ENCODE peak calls at places on chromosomes 13 and 19, in seven cellular contexts. D is astrocyte, W is Peyer's patch, S is A673, Q is HCT116, X is thoracic aorta, V is breast epithelium. L is an unnamed sample. For H3K4me1, the result is how much of the 10 kb centered on the place peaks cover.

GRCh38 chr19:33024398-33024797 is 40.3 kb downstream of the RHPN2 start:
- DNase-seq in D (no peak), W (no peak), S (no peak), Q (peak), X (no peak), V (no peak), L (no peak)

GRCh38 chr19:3366104-3366760 is at the start of gene NFIC:
- DNase-seq in D (peak), W (peak), S (peak), Q (peak), X (no peak), V (peak), L (peak)

GRCh38 chr13:99273128-99273527 is 14.9 kb upstream of the GPR18 start:
- DNase-seq in D (no peak), W (no peak), S (no peak), Q (no peak), X (no peak), V (no peak), L (no peak)

GRCh38 chr13:68628994-68629393 is 1398.9 kb upstream of the PCDH9 start:
- DNase-seq in D (no peak), W (no peak), S (no peak), Q (no peak), X (no peak), V (no peak), L (no peak)

GRCh38 chr19:41626877-41627276 is at the start of gene CEACAM4:
- DNase-seq in D (no peak), W (no peak), S (no peak), Q (no peak), X (no peak), V (no peak), L (no peak)

GRCh38 chr13:100068532-100068931 is 20.4 kb upstream of the PCCA start:
- DNase-seq in D (no peak), W (no peak), S (no peak), Q (no peak), X (no peak), V (no peak), L (no peak)

GRCh38 chr19:44903602-44904425 is 1.8 kb upstream of the APOE start:
- DNase-seq in D (no peak), W (peak), S (peak), Q (no peak), X (no peak), V (peak), L (peak)

GRCh38 chr19:9971341-9971897 is 35.1 kb upstream of the OLFM2 start:
- DNase-seq in D (no peak), W (no peak), S (no peak), Q (no peak), X (no peak), V (no peak), L (peak)

GRCh38 chr13:44365008-44365407 is 8.6 kb upstream of the SERP2 start:
- DNase-seq in D (peak), W (no peak), S (no peak), Q (peak), X (no peak), V (no peak), L (no peak)

GRCh38 chr19:2532252-2533071 is 56.5 kb downstream of the GADD45B start:
- DNase-seq in D (peak), W (no peak), S (no peak), Q (peak), X (no peak), V (no peak), L (peak)

GRCh38 chr13:28181413-28181812 is 43.1 kb downstream of the PAN3 start:
- DNase-seq in D (peak), W (no peak), S (no peak), Q (peak), X (no peak), V (no peak), L (no peak)

GRCh38 chr19:38004505-38005223 is 97.7 kb downstream of the SIPA1L3 start:
- DNase-seq in D (peak), W (no peak), S (peak), Q (peak), X (peak), V (peak), L (peak)

GRCh38 chr19:2014081-2014693 is 1.3 kb downstream of the BTBD2 start:
- DNase-seq in D (no peak), W (no peak), S (no peak), Q (no peak), X (no peak), V (no peak), L (peak)

GRCh38 chr19:51150627-51151026 is 8.5 kb downstream of the SIGLEC7 start:
- DNase-seq in D (no peak), W (no peak), S (no peak), Q (no peak), X (no peak), V (no peak), L (no peak)

GRCh38 chr13:112010714-112011113 is 56.2 kb upstream of the SOX1 start:
- DNase-seq in D (no peak), W (no peak), S (no peak), Q (no peak), X (no peak), V (no peak), L (no peak)

GRCh38 chr19:20385056-20385455 is 180.5 kb downstream of the ZNF737 start:
- DNase-seq in D (no peak), W (no peak), S (no peak), Q (no peak), X (no peak), V (no peak), L (no peak)

GRCh38 chr13:114145722-114146121 is 13.3 kb upstream of the RASA3 start:
- DNase-seq in D (no peak), W (peak), S (no peak), Q (no peak), X (no peak), V (no peak), L (peak)

GRCh38 chr13:114144606-114145244 is 12.3 kb upstream of the RASA3 start:
- DNase-seq in D (no peak), W (no peak), S (no peak), Q (no peak), X (no peak), V (peak), L (peak)

GRCh38 chr13:114145256-114145655 is 12.8 kb upstream of the RASA3 start:
- DNase-seq in D (no peak), W (peak), S (no peak), Q (no peak), X (no peak), V (peak), L (peak)

GRCh38 chr13:114142640-114143490 is 10.4 kb upstream of the RASA3 start:
- DNase-seq in D (no peak), W (peak), S (no peak), Q (no peak), X (no peak), V (no peak), L (no peak)

DNA sequence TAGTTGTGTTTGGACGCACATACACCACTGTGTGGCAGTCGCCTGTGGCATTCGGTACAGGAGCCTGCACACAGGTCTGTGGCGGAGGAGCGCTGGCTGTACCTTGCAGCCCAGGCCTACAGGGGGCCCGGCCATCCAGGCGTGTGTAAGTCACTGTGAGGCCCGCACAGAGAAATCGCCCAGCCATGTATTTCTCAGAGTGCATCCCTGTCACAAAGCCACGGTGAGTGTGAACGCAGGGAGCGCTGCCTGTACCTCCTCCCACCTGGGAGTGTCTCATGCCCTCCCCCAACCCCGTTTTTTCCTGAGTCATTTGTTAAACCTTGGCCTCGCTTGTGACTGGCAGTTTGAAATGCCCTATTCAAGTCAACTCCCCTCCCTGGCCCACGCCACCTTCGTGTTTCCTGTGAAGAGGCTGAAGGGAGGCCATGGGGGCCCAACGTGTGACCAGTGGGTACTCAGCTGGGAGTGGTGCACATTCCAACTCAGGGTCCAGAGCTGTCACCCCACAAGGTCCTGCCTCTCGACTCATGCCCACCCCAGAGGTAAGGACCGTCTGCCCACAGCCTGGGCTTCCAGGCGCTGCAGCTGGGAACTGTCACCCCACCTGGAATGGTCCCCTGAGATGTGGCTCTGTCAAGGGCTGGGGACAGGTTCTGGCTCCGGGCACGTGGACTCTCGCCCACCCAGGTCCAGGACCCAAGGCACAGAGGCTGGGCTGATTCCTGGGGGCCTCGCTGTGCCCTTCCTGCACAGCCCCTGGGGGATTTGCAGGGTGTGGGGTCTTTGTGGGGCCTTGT is 11.6 kb upstream of the RASA3 start:
- DNase-seq in D (no peak), W (peak), S (no peak), Q (peak), X (no peak), V (peak), L (peak)
- H3K4me1 ChIP-seq in D (under half), W (under half), S (under half), Q (under half), X (under half), V (under half), L (under half)

GRCh38 chr13:97332725-97333124 is 101.2 kb upstream of the RAP2A start:
- DNase-seq in D (no peak), W (no peak), S (no peak), Q (no peak), X (no peak), V (no peak), L (no peak)

GRCh38 chr13:97328222-97328790 is 105.7 kb upstream of the RAP2A start:
- DNase-seq in D (peak), W (no peak), S (no peak), Q (no peak), X (no peak), V (no peak), L (no peak)

GRCh38 chr13:97329331-97329730 is 104.6 kb upstream of the RAP2A start:
- DNase-seq in D (peak), W (no peak), S (no peak), Q (no peak), X (no peak), V (no peak), L (no peak)

GRCh38 chr13:97327521-97328221 is 105.5 kb downstream of the MBNL2 start:
- DNase-seq in D (peak), W (no peak), S (peak), Q (no peak), X (no peak), V (no peak), L (no peak)

DNA sequence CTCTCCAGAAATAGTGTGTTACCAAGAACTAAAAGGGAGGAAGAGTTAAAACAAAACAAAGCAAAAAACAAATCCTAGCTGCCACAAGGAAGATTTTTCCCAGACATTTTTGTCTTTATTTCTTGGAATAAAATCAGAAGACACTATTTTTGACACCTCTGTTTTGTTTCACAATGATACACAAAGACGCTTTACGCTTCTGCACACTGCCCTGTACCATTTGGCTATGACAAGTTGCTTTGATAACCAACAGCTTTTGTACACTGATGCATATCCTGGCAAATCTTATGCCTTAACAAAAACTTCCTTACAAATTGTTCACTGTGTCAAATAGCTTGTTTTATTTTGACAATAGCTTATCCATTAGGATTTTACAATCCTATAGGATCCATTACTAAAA is 103.5 kb upstream of the RAP2A start:
- DNase-seq in D (no peak), W (no peak), S (no peak), Q (no peak), X (no peak), V (no peak), L (no peak)
- H3K4me1 ChIP-seq in D (under half), W (under half), S (under half), Q (under half), X (under half), V (under half), L (under half)

DNA sequence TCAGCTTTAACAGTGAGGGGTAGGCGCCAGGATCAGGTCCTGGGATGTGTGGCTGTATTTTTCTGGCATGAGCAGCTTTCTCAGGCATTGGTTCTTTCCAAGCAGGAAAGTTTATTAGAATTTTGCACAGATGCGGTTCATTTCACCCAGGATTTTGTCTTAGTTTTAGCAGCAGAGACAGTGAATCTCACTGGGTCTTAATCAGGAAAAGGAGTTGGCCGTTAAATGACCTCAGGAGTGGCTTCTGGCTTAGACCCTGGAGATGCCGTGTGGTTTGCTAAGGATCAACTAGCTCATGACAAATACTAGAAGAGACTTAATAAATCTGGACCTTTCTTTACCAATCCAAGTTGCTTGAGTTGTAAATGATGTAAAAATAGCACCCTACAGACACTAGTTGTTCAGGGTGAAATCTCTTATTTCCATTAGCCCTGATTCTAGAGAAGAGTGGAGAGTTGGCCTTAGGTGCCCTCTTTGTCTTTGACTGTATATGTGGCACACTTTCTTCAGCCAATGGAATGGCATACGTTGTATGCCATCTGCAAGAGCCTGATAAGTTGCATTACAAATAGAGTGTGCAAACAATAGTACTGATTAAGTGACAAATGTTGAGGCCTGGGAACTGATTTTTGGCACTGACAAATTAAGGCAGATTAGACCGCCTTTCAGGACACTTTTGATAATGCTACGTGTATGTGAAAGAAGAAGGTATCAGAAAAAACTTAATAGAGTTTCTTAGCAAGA is 34.0 kb downstream of the LRCH1 start:
- DNase-seq in D (peak), W (no peak), S (no peak), Q (no peak), X (no peak), V (no peak), L (no peak)
- H3K4me1 ChIP-seq in D (under half), W (under half), S (half or more), Q (under half), X (half or more), V (under half), L (under half)

DNA sequence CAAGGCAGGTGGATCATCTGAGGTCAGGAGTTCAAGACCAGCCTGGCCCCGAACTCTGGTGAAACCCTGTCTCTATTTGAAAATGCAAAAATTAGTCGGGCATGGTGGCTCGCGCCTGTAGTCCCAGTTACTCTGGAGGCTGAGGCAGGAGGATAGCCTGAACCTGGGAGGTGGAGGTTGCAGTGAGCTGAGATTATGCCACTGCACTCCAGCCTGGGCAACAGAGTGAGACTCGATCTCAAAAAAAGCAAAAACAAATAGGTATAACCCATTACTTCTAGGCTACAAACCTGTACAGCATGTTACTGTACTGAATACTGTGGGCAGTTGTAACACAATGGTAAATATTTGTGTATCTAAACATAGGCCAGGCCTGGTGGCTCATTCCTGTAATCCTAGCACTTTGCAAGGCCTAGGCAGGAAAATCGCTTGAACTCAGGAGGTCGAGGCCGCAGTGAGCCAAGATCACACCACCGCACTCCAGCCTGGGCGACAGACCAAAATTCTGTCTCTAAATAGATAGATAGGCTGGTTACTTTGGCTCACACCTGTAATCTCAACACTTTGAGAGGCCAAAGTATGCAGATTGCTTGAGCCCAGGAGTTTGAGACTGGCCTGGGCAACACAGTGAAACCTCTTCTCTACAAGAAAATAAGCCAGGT is 63.5 kb downstream of the MYO9B start:
- DNase-seq in D (no peak), W (no peak), S (no peak), Q (no peak), X (peak), V (no peak), L (no peak)
- H3K4me1 ChIP-seq in D (under half), W (under half), S (under half), Q (under half), X (half or more), V (under half), L (under half)

GRCh38 chr19:48258350-48258749 is 2.6 kb upstream of the CARD8 start:
- DNase-seq in D (peak), W (no peak), S (peak), Q (no peak), X (no peak), V (no peak), L (no peak)
- H3K4me1 ChIP-seq in D (under half), W (under half), S (under half), Q (under half), X (under half), V (under half), L (under half)

GRCh38 chr13:34617684-34618083 is 324.4 kb upstream of the NBEA start:
- DNase-seq in D (peak), W (no peak), S (no peak), Q (no peak), X (no peak), V (no peak), L (no peak)
- H3K4me1 ChIP-seq in D (under half), W (under half), S (under half), Q (under half), X (under half), V (under half), L (under half)